ENCODE peak calls at places on chromosomes 16 and 17, in nine cellular contexts. L is IMR-90; W is CD8-positive, alpha-beta memory T cell; C is mesendoderm; I is AG04449; R is heart left ventricle; Z is PC-3; E is GM23338; P is choroid plexus epithelial cell. F is an unnamed sample.

GRCh38 chr17:55063857-55064485 is 95.4 kb downstream of the STXBP4 start:
- DNase-seq in C (no peak), W (no peak), Z (no peak), P (no peak), L (no peak), E (no peak), R (no peak), I (no peak), F (no peak)

GRCh38 chr17:74431568-74432483 is at the start of gene GPRC5C:
- DNase-seq in C (peak), P (no peak), I (no peak), R (peak), L (no peak), W (no peak), E (peak), Z (peak), F (peak)

GRCh38 chr16:29839822-29840221 is 19.6 kb downstream of the MVP start:
- DNase-seq in R (peak), W (no peak), E (no peak), P (no peak), L (no peak), Z (no peak), I (no peak), C (no peak), F (no peak)

GRCh38 chr17:8120520-8121443 is 2.5 kb upstream of the ALOXE3 start:
- DNase-seq in P (peak), Z (peak), E (peak), C (peak), I (no peak), R (no peak), L (peak), W (peak), F (peak)

GRCh38 chr16:68235105-68235881 is 634 bp downstream of the ESRP2 start:
- DNase-seq in W (no peak), Z (peak), R (no peak), C (peak), L (no peak), E (peak), P (no peak), I (no peak), F (no peak)

GRCh38 chr17:45855691-45856315 is 11.1 kb downstream of the SPPL2C start:
- DNase-seq in C (no peak), I (no peak), R (no peak), P (no peak), Z (peak), L (no peak), W (no peak), E (no peak), F (no peak)

GRCh38 chr16:60642956-60643355 is 1393.3 kb downstream of the CDH8 start:
- DNase-seq in P (no peak), R (no peak), L (no peak), Z (peak), I (no peak), E (no peak), C (peak), W (no peak), F (no peak)

GRCh38 chr17:83160443-83161297 is 81.3 kb downstream of the METRNL start:
- DNase-seq in P (no peak), R (no peak), I (no peak), C (no peak), Z (no peak), E (no peak), W (no peak), L (no peak), F (no peak)

GRCh38 chr17:74862108-74862901 is 2.6 kb upstream of the GRIN2C start:
- DNase-seq in L (peak), R (peak), Z (peak), I (no peak), E (peak), C (peak), W (peak), P (peak), F (no peak)

GRCh38 chr17:63698886-63699637 is 863 bp downstream of the LIMD2 start:
- DNase-seq in E (peak), Z (peak), R (peak), P (peak), W (peak), I (no peak), C (peak), L (peak), F (no peak)

GRCh38 chr16:85746431-85747227 is 4.3 kb downstream of the C16orf74 start:
- DNase-seq in Z (peak), P (no peak), W (no peak), R (no peak), C (peak), E (no peak), L (peak), I (no peak), F (peak)

GRCh38 chr17:43171761-43172487 is 910 bp downstream of the NBR1 start:
- DNase-seq in C (peak), I (peak), P (peak), L (peak), W (no peak), Z (peak), R (peak), E (peak), F (peak)

GRCh38 chr17:73189417-73190099 is 3.3 kb upstream of the COG1 start:
- DNase-seq in L (peak), I (no peak), E (peak), R (no peak), C (peak), W (no peak), P (peak), Z (peak), F (peak)

GRCh38 chr16:7321661-7322060 is 11.0 kb upstream of the RBFOX1 start:
- DNase-seq in Z (no peak), W (no peak), C (peak), L (no peak), I (no peak), P (no peak), E (no peak), R (no peak), F (no peak)

GRCh38 chr17:74780443-74781238 is 4.5 kb upstream of the NAT9 start:
- DNase-seq in E (peak), R (no peak), P (peak), C (peak), W (no peak), I (no peak), Z (peak), L (no peak), F (peak)

GRCh38 chr16:30985401-30986128 is 558 bp downstream of the HSD3B7 start:
- DNase-seq in L (no peak), P (no peak), R (no peak), Z (peak), W (no peak), I (no peak), E (peak), C (peak), F (peak)

GRCh38 chr16:54355251-54355650 is 68.7 kb upstream of the IRX3 start:
- DNase-seq in E (no peak), C (no peak), W (no peak), Z (no peak), R (no peak), P (peak), I (no peak), L (peak), F (no peak)

GRCh38 chr17:42312285-42313130 is 24.2 kb downstream of the STAT5A start:
- DNase-seq in I (no peak), P (peak), W (peak), Z (no peak), E (peak), C (peak), L (peak), R (peak), F (no peak)

GRCh38 chr17:43927101-43927935 is 15.0 kb downstream of the PPY start:
- DNase-seq in I (no peak), P (no peak), E (no peak), Z (peak), C (no peak), W (no peak), R (peak), L (no peak), F (no peak)

GRCh38 chr16:72886366-72886974 is 161.5 kb downstream of the ZFHX3 start:
- DNase-seq in L (no peak), I (no peak), E (no peak), W (no peak), P (no peak), Z (no peak), C (no peak), R (no peak), F (no peak)

GRCh38 chr17:58304735-58305486 is 23.7 kb downstream of the TSPOAP1 start:
- DNase-seq in E (no peak), L (no peak), R (no peak), W (no peak), P (no peak), C (no peak), I (no peak), Z (no peak), F (no peak)

GRCh38 chr17:29347831-29348281 is 42.3 kb upstream of the TAOK1 start:
- DNase-seq in I (no peak), W (no peak), L (no peak), Z (peak), C (no peak), P (peak), R (no peak), E (no peak), F (no peak)

GRCh38 chr16:47519037-47519436 is 57.9 kb downstream of the PHKB start:
- DNase-seq in L (peak), R (no peak), E (no peak), I (no peak), C (no peak), Z (no peak), P (no peak), W (no peak), F (no peak)

GRCh38 chr16:13983625-13984024 is 63.7 kb downstream of the ERCC4 start:
- DNase-seq in P (no peak), C (no peak), E (no peak), Z (no peak), W (no peak), R (no peak), L (no peak), I (no peak), F (no peak)

GRCh38 chr17:74605361-74605760 is 13.3 kb upstream of the CD300LD start:
- DNase-seq in P (peak), I (peak), E (no peak), L (peak), W (no peak), C (no peak), R (peak), Z (peak), F (no peak)

GRCh38 chr17:29143894-29144293 is 36.3 kb downstream of the MYO18A start:
- DNase-seq in Z (peak), E (peak), C (peak), P (no peak), I (no peak), W (no peak), R (no peak), L (peak), F (no peak)

GRCh38 chr17:37220609-37220953 is 155.2 kb upstream of the C17orf78 start:
- DNase-seq in R (no peak), C (peak), W (peak), E (peak), I (no peak), P (peak), Z (peak), L (peak), F (peak)

GRCh38 chr16:68406458-68407041 is 41.8 kb downstream of the SMPD3 start:
- DNase-seq in Z (peak), E (no peak), W (no peak), I (peak), P (peak), R (no peak), C (no peak), L (peak), F (no peak)

GRCh38 chr17:59756236-59756818 is 48.9 kb downstream of the VMP1 start:
- DNase-seq in C (peak), E (no peak), P (peak), W (no peak), L (peak), R (no peak), I (peak), Z (peak), F (peak)

GRCh38 chr17:6713130-6713917 is at the start of gene SLC13A5:
- DNase-seq in C (peak), E (peak), I (no peak), L (no peak), W (no peak), Z (no peak), P (peak), R (no peak), F (no peak)

GRCh38 chr16:31008154-31008950 is 2.1 kb downstream of the STX1B start:
- DNase-seq in C (no peak), W (no peak), E (no peak), I (no peak), L (peak), Z (peak), R (no peak), P (peak), F (no peak)

GRCh38 chr16:53257001-53257400 is 177.3 kb upstream of the RBL2 start:
- DNase-seq in L (peak), Z (peak), I (peak), E (peak), C (peak), R (no peak), P (peak), W (no peak), F (no peak)

GRCh38 chr17:6508519-6509294 is 47.6 kb downstream of the PITPNM3 start:
- DNase-seq in R (no peak), P (no peak), E (no peak), I (no peak), W (no peak), C (no peak), Z (no peak), L (no peak), F (no peak)

GRCh38 chr17:82030470-82031302 is 792 bp upstream of the RAC3 start:
- DNase-seq in E (peak), I (no peak), P (peak), L (peak), R (peak), W (peak), C (peak), Z (peak), F (peak)

GRCh38 chr16:85461814-85462404 is 151.2 kb upstream of the GSE1 start:
- DNase-seq in Z (no peak), I (no peak), W (no peak), L (peak), P (peak), R (no peak), E (peak), C (peak), F (no peak)

GRCh38 chr17:46984892-46985291 is 5.8 kb upstream of the RPRML start:
- DNase-seq in R (no peak), E (no peak), W (no peak), C (no peak), L (no peak), Z (no peak), I (no peak), P (no peak), F (no peak)

GRCh38 chr17:57706761-57707160 is 38.3 kb downstream of the CCDC182 start:
- DNase-seq in E (no peak), R (no peak), P (no peak), C (no peak), L (no peak), I (no peak), W (no peak), Z (no peak), F (no peak)

GRCh38 chr16:69469807-69470561 is 45.6 kb downstream of the CYB5B start:
- DNase-seq in P (no peak), Z (no peak), I (no peak), L (no peak), E (no peak), C (no peak), W (no peak), R (no peak), F (no peak)

GRCh38 chr16:10729649-10730048 is 14.0 kb upstream of the NUBP1 start:
- DNase-seq in I (no peak), L (peak), Z (peak), R (no peak), C (peak), P (peak), W (no peak), E (peak), F (peak)

GRCh38 chr17:4968916-4969550 is 1.4 kb upstream of the SPAG7 start:
- DNase-seq in P (peak), E (no peak), I (peak), L (peak), Z (peak), R (no peak), W (no peak), C (peak), F (no peak)
- H3K4me3 ChIP-seq in P (peak), E (peak), I (peak), L (peak), Z (peak), R (no peak), W (peak), C (peak), F (peak)

GRCh38 chr16:3874794-3875692 is 5.5 kb downstream of the CREBBP start:
- DNase-seq in E (peak), Z (no peak), I (no peak), R (no peak), P (no peak), W (no peak), C (no peak), L (no peak), F (no peak)
- H3K4me3 ChIP-seq in E (no peak), Z (no peak), I (no peak), R (no peak), P (no peak), W (no peak), C (no peak), L (no peak), F (no peak)

DNA sequence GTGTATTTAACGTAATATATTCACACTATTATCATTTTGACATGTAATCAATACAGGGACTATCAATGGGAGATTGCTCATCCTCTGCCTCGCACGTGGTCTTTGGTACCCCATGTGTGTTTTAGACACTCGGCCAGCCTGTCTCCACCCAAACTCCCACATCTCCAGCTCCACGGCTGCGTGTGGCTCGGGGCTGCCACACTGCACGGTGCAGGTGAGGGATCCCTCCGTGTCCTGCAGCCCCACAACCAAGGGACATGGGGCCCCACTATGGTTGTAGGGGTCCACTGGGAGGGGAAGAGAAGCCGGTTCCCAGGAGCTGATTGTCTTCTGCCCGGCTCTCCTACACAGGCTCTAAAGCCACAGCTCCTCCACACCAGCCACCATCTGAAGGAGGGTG is 107.4 kb downstream of the RBFOX3 start:
- DNase-seq in W (no peak), E (no peak), P (no peak), C (no peak), R (no peak), I (no peak), Z (no peak), L (no peak), F (no peak)
- H3K4me3 ChIP-seq in W (no peak), E (no peak), P (no peak), C (no peak), R (no peak), I (no peak), Z (no peak), L (no peak), F (no peak)

GRCh38 chr16:89201467-89202377 is 1.4 kb upstream of the SLC22A31 start:
- DNase-seq in R (peak), P (peak), L (peak), E (peak), W (peak), C (peak), I (no peak), Z (peak), F (peak)

GRCh38 chr16:89199241-89200123 is 855 bp downstream of the SLC22A31 start:
- DNase-seq in I (no peak), E (no peak), P (no peak), R (peak), W (no peak), L (no peak), Z (no peak), C (no peak), F (no peak)

GRCh38 chr16:89202422-89203215 is 2.3 kb upstream of the SLC22A31 start:
- DNase-seq in C (no peak), E (peak), I (no peak), R (peak), P (no peak), W (no peak), Z (no peak), L (no peak), F (no peak)

GRCh38 chr16:89200124-89200849 is at the start of gene SLC22A31:
- DNase-seq in E (peak), Z (no peak), C (peak), R (peak), W (no peak), I (no peak), P (no peak), L (no peak), F (no peak)

DNA sequence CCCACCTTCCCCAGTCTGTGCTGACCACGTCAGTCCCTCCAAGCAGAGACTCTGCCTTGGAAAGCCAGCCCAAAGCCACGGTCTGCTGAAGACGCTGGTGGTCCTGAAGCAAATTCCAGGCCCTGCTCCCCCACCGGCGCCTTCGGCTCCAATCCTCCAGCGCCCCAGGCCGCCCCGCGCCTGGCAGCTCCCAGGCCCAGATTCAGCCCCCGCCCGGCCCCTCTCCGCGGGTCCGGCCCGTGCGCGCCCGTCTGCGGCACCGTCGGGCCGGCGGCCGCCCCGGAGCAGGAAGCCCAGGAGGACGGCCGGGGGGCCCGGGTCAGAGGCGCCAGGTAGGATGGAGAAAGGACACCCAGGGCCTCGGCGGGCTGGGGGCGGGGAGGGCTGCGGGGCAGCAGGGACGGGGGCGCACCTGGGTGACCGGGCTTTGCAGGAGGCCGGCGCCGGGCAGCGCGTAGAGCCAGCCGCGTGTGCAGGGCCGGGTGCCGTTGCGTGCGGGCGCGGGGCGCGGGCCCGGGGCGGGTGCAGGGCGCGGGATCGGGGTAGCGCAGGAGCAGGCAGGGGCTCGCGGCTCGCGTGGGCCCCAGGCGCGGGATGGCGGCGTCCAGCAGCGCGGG is 621 bp upstream of the SLC22A31 start:
- DNase-seq in W (no peak), Z (no peak), I (no peak), P (no peak), C (no peak), L (no peak), E (peak), R (peak), F (no peak)
- H3K4me3 ChIP-seq in W (no peak), Z (peak), I (peak), P (no peak), C (peak), L (peak), E (peak), R (no peak), F (peak)

GRCh38 chr17:18950944-18951905 is 740 bp upstream of the SLC5A10 start:
- DNase-seq in W (no peak), Z (no peak), P (no peak), R (peak), I (no peak), L (no peak), C (peak), E (no peak), F (no peak)
- H3K4me3 ChIP-seq in W (no peak), Z (no peak), P (no peak), R (no peak), I (no peak), L (no peak), C (no peak), E (no peak), F (no peak)

DNA sequence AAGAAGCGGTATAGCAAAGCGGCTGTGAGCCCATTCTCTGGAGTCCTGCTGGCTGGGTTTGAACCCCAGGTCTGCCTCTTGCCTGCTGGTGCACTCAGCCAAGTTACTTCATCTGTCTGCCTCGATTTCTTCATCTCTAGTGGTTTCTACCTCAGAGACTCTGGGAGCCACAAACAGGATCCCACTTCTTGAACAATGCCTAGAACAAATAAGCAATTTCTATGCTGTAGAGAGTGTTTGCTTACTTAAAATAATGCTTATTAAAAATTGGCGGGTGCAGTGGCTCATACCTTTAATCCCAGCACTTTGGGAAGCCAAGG is 75.5 kb downstream of the CMIP start:
- DNase-seq in E (no peak), P (no peak), W (no peak), I (no peak), L (no peak), Z (no peak), C (no peak), R (no peak), F (no peak)
- H3K4me3 ChIP-seq in E (no peak), P (no peak), W (no peak), I (no peak), L (no peak), Z (no peak), C (no peak), R (no peak), F (no peak)

GRCh38 chr16:11744075-11744470 is 1.4 kb upstream of the TXNDC11 start:
- DNase-seq in P (no peak), C (no peak), W (no peak), I (no peak), R (no peak), E (no peak), Z (no peak), L (no peak), F (no peak)
- H3K4me3 ChIP-seq in P (no peak), C (no peak), W (no peak), I (no peak), R (no peak), E (no peak), Z (no peak), L (no peak), F (peak)

GRCh38 chr16:57299009-57299718 is 14.7 kb upstream of the PLLP start:
- DNase-seq in L (no peak), R (no peak), P (no peak), Z (peak), C (no peak), E (peak), W (peak), I (no peak), F (no peak)
- H3K4me3 ChIP-seq in L (peak), R (no peak), P (peak), Z (peak), C (peak), E (peak), W (peak), I (peak), F (peak)

F was measured in HCT116.